ENCODE peak calls at places on chromosomes 7 and 10, in eight cellular contexts. One of them, this sample, is unnamed.

GRCh38 chr10:7084255-7085005 is 326.4 kb downstream of the SFMBT2 start:
- DNase-seq in cardiac muscle cell: peak
- DNase-seq in BJ: no peak
- DNase-seq in right lobe of liver: no peak
- DNase-seq in nephron progenitor cell: no peak
- DNase-seq in Panc1: no peak
- DNase-seq in bronchial epithelial cell: no peak
- DNase-seq in RWPE1: no peak
- DNase-seq in this sample: peak

GRCh38 chr7:90298145-90299038 is 22.7 kb downstream of the FAM237B start:
- DNase-seq in cardiac muscle cell: peak
- DNase-seq in BJ: peak
- DNase-seq in right lobe of liver: no peak
- DNase-seq in nephron progenitor cell: no peak
- DNase-seq in Panc1: peak
- DNase-seq in bronchial epithelial cell: peak
- DNase-seq in RWPE1: peak
- DNase-seq in this sample: no peak

GRCh38 chr7:100401811-100402210 is 26.7 kb downstream of the ZCWPW1 start:
- DNase-seq in cardiac muscle cell: no peak
- DNase-seq in BJ: no peak
- DNase-seq in right lobe of liver: no peak
- DNase-seq in nephron progenitor cell: no peak
- DNase-seq in Panc1: no peak
- DNase-seq in bronchial epithelial cell: no peak
- DNase-seq in RWPE1: no peak
- DNase-seq in this sample: no peak

GRCh38 chr10:24556746-24557742 is 166.6 kb downstream of the ARHGAP21 start:
- DNase-seq in cardiac muscle cell: peak
- DNase-seq in BJ: no peak
- DNase-seq in right lobe of liver: no peak
- DNase-seq in nephron progenitor cell: peak
- DNase-seq in Panc1: peak
- DNase-seq in bronchial epithelial cell: peak
- DNase-seq in RWPE1: peak
- DNase-seq in this sample: peak

GRCh38 chr7:137591444-137591843 is 247.9 kb upstream of the PTN start:
- DNase-seq in cardiac muscle cell: peak
- DNase-seq in BJ: peak
- DNase-seq in right lobe of liver: no peak
- DNase-seq in nephron progenitor cell: no peak
- DNase-seq in Panc1: peak
- DNase-seq in bronchial epithelial cell: peak
- DNase-seq in RWPE1: peak
- DNase-seq in this sample: peak

GRCh38 chr7:156036153-156036552 is 223.9 kb upstream of the SHH start:
- DNase-seq in cardiac muscle cell: no peak
- DNase-seq in BJ: no peak
- DNase-seq in right lobe of liver: no peak
- DNase-seq in nephron progenitor cell: no peak
- DNase-seq in Panc1: no peak
- DNase-seq in bronchial epithelial cell: no peak
- DNase-seq in RWPE1: no peak
- DNase-seq in this sample: peak

GRCh38 chr10:70584941-70585544 is 17.5 kb downstream of the PRF1 start:
- DNase-seq in cardiac muscle cell: peak
- DNase-seq in BJ: no peak
- DNase-seq in right lobe of liver: no peak
- DNase-seq in nephron progenitor cell: peak
- DNase-seq in Panc1: no peak
- DNase-seq in bronchial epithelial cell: peak
- DNase-seq in RWPE1: no peak
- DNase-seq in this sample: no peak

GRCh38 chr7:5197811-5198210 is 7.8 kb downstream of the WIPI2 start:
- DNase-seq in cardiac muscle cell: no peak
- DNase-seq in BJ: no peak
- DNase-seq in right lobe of liver: no peak
- DNase-seq in nephron progenitor cell: no peak
- DNase-seq in Panc1: no peak
- DNase-seq in bronchial epithelial cell: no peak
- DNase-seq in RWPE1: no peak
- DNase-seq in this sample: no peak

GRCh38 chr7:123864966-123865365 is 20.0 kb downstream of the HYAL4 start:
- DNase-seq in cardiac muscle cell: no peak
- DNase-seq in BJ: no peak
- DNase-seq in right lobe of liver: no peak
- DNase-seq in nephron progenitor cell: no peak
- DNase-seq in Panc1: no peak
- DNase-seq in bronchial epithelial cell: no peak
- DNase-seq in RWPE1: no peak
- DNase-seq in this sample: no peak

GRCh38 chr10:83880252-83880791 is 259.0 kb upstream of the GHITM start:
- DNase-seq in cardiac muscle cell: no peak
- DNase-seq in BJ: no peak
- DNase-seq in right lobe of liver: no peak
- DNase-seq in nephron progenitor cell: no peak
- DNase-seq in Panc1: no peak
- DNase-seq in bronchial epithelial cell: no peak
- DNase-seq in RWPE1: no peak
- DNase-seq in this sample: no peak

GRCh38 chr7:2209146-2209960 is 23.4 kb downstream of the MAD1L1 start:
- DNase-seq in cardiac muscle cell: peak
- DNase-seq in BJ: no peak
- DNase-seq in right lobe of liver: peak
- DNase-seq in nephron progenitor cell: peak
- DNase-seq in Panc1: peak
- DNase-seq in bronchial epithelial cell: no peak
- DNase-seq in RWPE1: peak
- DNase-seq in this sample: no peak

GRCh38 chr10:14659626-14660196 is 115.0 kb downstream of the FAM107B start:
- DNase-seq in cardiac muscle cell: no peak
- DNase-seq in BJ: no peak
- DNase-seq in right lobe of liver: peak
- DNase-seq in nephron progenitor cell: no peak
- DNase-seq in Panc1: no peak
- DNase-seq in bronchial epithelial cell: no peak
- DNase-seq in RWPE1: no peak
- DNase-seq in this sample: no peak

GRCh38 chr7:105209870-105210269 is 178.9 kb downstream of the SRPK2 start:
- DNase-seq in cardiac muscle cell: no peak
- DNase-seq in BJ: no peak
- DNase-seq in right lobe of liver: no peak
- DNase-seq in nephron progenitor cell: no peak
- DNase-seq in Panc1: no peak
- DNase-seq in bronchial epithelial cell: no peak
- DNase-seq in RWPE1: no peak
- DNase-seq in this sample: no peak

GRCh38 chr10:107740962-107741690 is 576.6 kb upstream of the SORCS1 start:
- DNase-seq in cardiac muscle cell: no peak
- DNase-seq in BJ: no peak
- DNase-seq in right lobe of liver: no peak
- DNase-seq in nephron progenitor cell: no peak
- DNase-seq in Panc1: no peak
- DNase-seq in bronchial epithelial cell: peak
- DNase-seq in RWPE1: no peak
- DNase-seq in this sample: no peak

GRCh38 chr10:116907588-116907987 is 58.3 kb downstream of the ENO4 start:
- DNase-seq in cardiac muscle cell: no peak
- DNase-seq in BJ: no peak
- DNase-seq in right lobe of liver: no peak
- DNase-seq in nephron progenitor cell: no peak
- DNase-seq in Panc1: no peak
- DNase-seq in bronchial epithelial cell: no peak
- DNase-seq in RWPE1: no peak
- DNase-seq in this sample: no peak

GRCh38 chr7:156943091-156944041 is 6.1 kb upstream of the NOM1 start:
- DNase-seq in cardiac muscle cell: no peak
- DNase-seq in BJ: no peak
- DNase-seq in right lobe of liver: no peak
- DNase-seq in nephron progenitor cell: no peak
- DNase-seq in Panc1: no peak
- DNase-seq in bronchial epithelial cell: peak
- DNase-seq in RWPE1: no peak
- DNase-seq in this sample: no peak

GRCh38 chr10:124689911-124690498 is 54.2 kb downstream of the FAM53B start:
- DNase-seq in cardiac muscle cell: no peak
- DNase-seq in BJ: no peak
- DNase-seq in right lobe of liver: peak
- DNase-seq in nephron progenitor cell: no peak
- DNase-seq in Panc1: no peak
- DNase-seq in bronchial epithelial cell: no peak
- DNase-seq in RWPE1: no peak
- DNase-seq in this sample: no peak

GRCh38 chr7:42192851-42193456 is 44.1 kb downstream of the GLI3 start:
- DNase-seq in cardiac muscle cell: peak
- DNase-seq in BJ: no peak
- DNase-seq in right lobe of liver: no peak
- DNase-seq in nephron progenitor cell: peak
- DNase-seq in Panc1: no peak
- DNase-seq in bronchial epithelial cell: peak
- DNase-seq in RWPE1: no peak
- DNase-seq in this sample: no peak

GRCh38 chr10:78260141-78260540 is 226.5 kb downstream of the RPS24 start:
- DNase-seq in cardiac muscle cell: peak
- DNase-seq in BJ: no peak
- DNase-seq in right lobe of liver: no peak
- DNase-seq in nephron progenitor cell: no peak
- DNase-seq in Panc1: no peak
- DNase-seq in bronchial epithelial cell: no peak
- DNase-seq in RWPE1: no peak
- DNase-seq in this sample: no peak
- TF ChIP-seq CTCF in cardiac muscle cell: peak
- TF ChIP-seq CTCF in BJ: no peak
- TF ChIP-seq CTCF in right lobe of liver: no peak
- TF ChIP-seq CTCF in nephron progenitor cell: peak
- TF ChIP-seq CTCF in Panc1: no peak
- TF ChIP-seq CTCF in bronchial epithelial cell: no peak
- TF ChIP-seq CTCF in RWPE1: no peak
- TF ChIP-seq CTCF in this sample: no peak

GRCh38 chr10:28631896-28632596 is 45.3 kb upstream of the BAMBI start:
- DNase-seq in cardiac muscle cell: no peak
- DNase-seq in BJ: no peak
- DNase-seq in right lobe of liver: peak
- DNase-seq in nephron progenitor cell: no peak
- DNase-seq in Panc1: no peak
- DNase-seq in bronchial epithelial cell: no peak
- DNase-seq in RWPE1: no peak
- DNase-seq in this sample: peak
- TF ChIP-seq CTCF in cardiac muscle cell: no peak
- TF ChIP-seq CTCF in BJ: no peak
- TF ChIP-seq CTCF in right lobe of liver: no peak
- TF ChIP-seq CTCF in nephron progenitor cell: no peak
- TF ChIP-seq CTCF in Panc1: no peak
- TF ChIP-seq CTCF in bronchial epithelial cell: no peak
- TF ChIP-seq CTCF in RWPE1: no peak
- TF ChIP-seq CTCF in this sample: no peak

GRCh38 chr10:119526606-119527592 is 15.6 kb downstream of the RGS10 start:
- DNase-seq in cardiac muscle cell: no peak
- DNase-seq in BJ: no peak
- DNase-seq in right lobe of liver: no peak
- DNase-seq in nephron progenitor cell: no peak
- DNase-seq in Panc1: no peak
- DNase-seq in bronchial epithelial cell: no peak
- DNase-seq in RWPE1: no peak
- DNase-seq in this sample: no peak
- TF ChIP-seq CTCF in cardiac muscle cell: no peak
- TF ChIP-seq CTCF in BJ: no peak
- TF ChIP-seq CTCF in right lobe of liver: no peak
- TF ChIP-seq CTCF in nephron progenitor cell: peak
- TF ChIP-seq CTCF in Panc1: no peak
- TF ChIP-seq CTCF in bronchial epithelial cell: no peak
- TF ChIP-seq CTCF in RWPE1: no peak
- TF ChIP-seq CTCF in this sample: no peak

GRCh38 chr7:117173001-117173400 is 149.9 kb downstream of the WNT2 start:
- DNase-seq in cardiac muscle cell: no peak
- DNase-seq in BJ: no peak
- DNase-seq in right lobe of liver: no peak
- DNase-seq in nephron progenitor cell: no peak
- DNase-seq in Panc1: no peak
- DNase-seq in bronchial epithelial cell: no peak
- DNase-seq in RWPE1: no peak
- DNase-seq in this sample: no peak

GRCh38 chr7:117169907-117170306 is 153.0 kb downstream of the WNT2 start:
- DNase-seq in cardiac muscle cell: no peak
- DNase-seq in BJ: no peak
- DNase-seq in right lobe of liver: peak
- DNase-seq in nephron progenitor cell: no peak
- DNase-seq in Panc1: no peak
- DNase-seq in bronchial epithelial cell: peak
- DNase-seq in RWPE1: peak
- DNase-seq in this sample: peak

GRCh38 chr7:117172283-117172682 is 150.6 kb downstream of the WNT2 start:
- DNase-seq in cardiac muscle cell: no peak
- DNase-seq in BJ: no peak
- DNase-seq in right lobe of liver: no peak
- DNase-seq in nephron progenitor cell: no peak
- DNase-seq in Panc1: no peak
- DNase-seq in bronchial epithelial cell: no peak
- DNase-seq in RWPE1: no peak
- DNase-seq in this sample: no peak

GRCh38 chr7:117176311-117176710 is 146.5 kb downstream of the WNT2 start:
- DNase-seq in cardiac muscle cell: no peak
- DNase-seq in BJ: no peak
- DNase-seq in right lobe of liver: no peak
- DNase-seq in nephron progenitor cell: no peak
- DNase-seq in Panc1: no peak
- DNase-seq in bronchial epithelial cell: no peak
- DNase-seq in RWPE1: no peak
- DNase-seq in this sample: no peak

GRCh38 chr7:117171106-117171505 is 151.8 kb downstream of the WNT2 start:
- DNase-seq in cardiac muscle cell: no peak
- DNase-seq in BJ: no peak
- DNase-seq in right lobe of liver: no peak
- DNase-seq in nephron progenitor cell: no peak
- DNase-seq in Panc1: no peak
- DNase-seq in bronchial epithelial cell: no peak
- DNase-seq in RWPE1: no peak
- DNase-seq in this sample: no peak
- TF ChIP-seq CTCF in cardiac muscle cell: no peak
- TF ChIP-seq CTCF in BJ: no peak
- TF ChIP-seq CTCF in right lobe of liver: no peak
- TF ChIP-seq CTCF in nephron progenitor cell: no peak
- TF ChIP-seq CTCF in Panc1: peak
- TF ChIP-seq CTCF in bronchial epithelial cell: no peak
- TF ChIP-seq CTCF in RWPE1: no peak
- TF ChIP-seq CTCF in this sample: no peak

GRCh38 chr7:40151504-40151903 is 16.7 kb downstream of the SUGCT start:
- DNase-seq in cardiac muscle cell: no peak
- DNase-seq in BJ: no peak
- DNase-seq in right lobe of liver: no peak
- DNase-seq in nephron progenitor cell: no peak
- DNase-seq in Panc1: no peak
- DNase-seq in bronchial epithelial cell: no peak
- DNase-seq in RWPE1: no peak
- DNase-seq in this sample: no peak

GRCh38 chr7:40148671-40149070 is 13.9 kb downstream of the SUGCT start:
- DNase-seq in cardiac muscle cell: no peak
- DNase-seq in BJ: no peak
- DNase-seq in right lobe of liver: no peak
- DNase-seq in nephron progenitor cell: no peak
- DNase-seq in Panc1: no peak
- DNase-seq in bronchial epithelial cell: no peak
- DNase-seq in RWPE1: no peak
- DNase-seq in this sample: no peak

GRCh38 chr7:40147371-40148246 is 12.8 kb downstream of the SUGCT start:
- DNase-seq in cardiac muscle cell: no peak
- DNase-seq in BJ: no peak
- DNase-seq in right lobe of liver: no peak
- DNase-seq in nephron progenitor cell: peak
- DNase-seq in Panc1: no peak
- DNase-seq in bronchial epithelial cell: no peak
- DNase-seq in RWPE1: no peak
- DNase-seq in this sample: no peak
- TF ChIP-seq CTCF in cardiac muscle cell: no peak
- TF ChIP-seq CTCF in BJ: no peak
- TF ChIP-seq CTCF in right lobe of liver: no peak
- TF ChIP-seq CTCF in nephron progenitor cell: no peak
- TF ChIP-seq CTCF in Panc1: no peak
- TF ChIP-seq CTCF in bronchial epithelial cell: no peak
- TF ChIP-seq CTCF in RWPE1: no peak
- TF ChIP-seq CTCF in this sample: no peak